ENCODE peak calls at places on chromosome 20, in six cellular contexts. H, I, A, Y, F and M are unnamed samples.

GRCh38 chr20:10924628-10925266 is 250.9 kb upstream of the JAG1 start:
- DNase-seq in H (no peak), I (no peak), A (peak), Y (peak), F (no peak), M (no peak)

GRCh38 chr20:48651271-48651670 is 176.5 kb downstream of the PREX1 start:
- DNase-seq in H (no peak), I (no peak), A (no peak), Y (no peak), F (no peak), M (no peak)

GRCh38 chr20:62088258-62089127 is 22.8 kb upstream of the TAF4 start:
- DNase-seq in H (peak), I (no peak), A (peak), Y (peak), F (no peak), M (no peak)

GRCh38 chr20:63735859-63736718 is at the start of gene LIME1:
- DNase-seq in H (no peak), I (no peak), A (no peak), Y (no peak), F (peak), M (peak)

GRCh38 chr20:21609221-21609620 is 95.4 kb upstream of the NKX2-2 start:
- DNase-seq in H (peak), I (no peak), A (no peak), Y (no peak), F (no peak), M (no peak)

GRCh38 chr20:25005220-25005619 is 12.7 kb upstream of the APMAP start:
- DNase-seq in H (no peak), I (no peak), A (peak), Y (no peak), F (no peak), M (peak)

GRCh38 chr20:48107560-48107959 is 322.3 kb upstream of the SULF2 start:
- DNase-seq in H (no peak), I (no peak), A (no peak), Y (no peak), F (no peak), M (no peak)

GRCh38 chr20:13037727-13038126 is 29.0 kb downstream of the SPTLC3 start:
- DNase-seq in H (no peak), I (no peak), A (peak), Y (no peak), F (no peak), M (no peak)

GRCh38 chr20:45944151-45944964 is 9.9 kb downstream of the PCIF1 start:
- DNase-seq in H (no peak), I (no peak), A (no peak), Y (peak), F (no peak), M (no peak)

GRCh38 chr20:38771621-38772020 is 23.4 kb downstream of the ACTR5 start:
- DNase-seq in H (no peak), I (no peak), A (no peak), Y (no peak), F (no peak), M (no peak)

DNA sequence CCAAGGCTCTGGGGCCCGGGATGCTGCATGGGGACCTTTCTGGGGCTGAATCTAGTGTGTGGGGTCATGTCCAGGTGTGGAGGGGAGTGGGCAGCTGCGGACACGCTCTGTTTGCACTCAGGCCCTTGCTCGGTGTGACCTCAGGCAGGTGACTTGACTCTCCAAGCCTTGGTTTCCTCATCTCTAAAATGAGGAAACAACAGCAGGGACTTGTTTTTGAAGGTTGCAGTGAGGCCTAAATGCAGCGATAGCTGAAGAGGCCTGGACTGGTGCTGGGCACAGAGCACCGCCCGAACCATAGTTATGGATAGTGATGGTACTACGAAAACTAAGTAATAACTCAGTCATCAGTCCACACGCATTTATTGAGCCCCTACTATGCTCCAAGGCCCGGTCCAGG is 91.8 kb downstream of the NOL4L start:
- DNase-seq in H (no peak), I (no peak), A (no peak), Y (no peak), F (no peak), M (no peak)
- H2BK15ac ChIP-seq in H (no peak), I (no peak), A (no peak), Y (no peak), F (no peak), M (no peak)

GRCh38 chr20:34312024-34312460 is 8.9 kb upstream of the AHCY start:
- DNase-seq in H (no peak), I (no peak), A (no peak), Y (no peak), F (peak), M (peak)

GRCh38 chr20:34316191-34316814 is 13.1 kb upstream of the AHCY start:
- DNase-seq in H (no peak), I (no peak), A (peak), Y (peak), F (no peak), M (no peak)

GRCh38 chr20:34318609-34319443 is 15.7 kb upstream of the AHCY start:
- DNase-seq in H (no peak), I (no peak), A (no peak), Y (no peak), F (no peak), M (no peak)

GRCh38 chr20:34312544-34313217 is 9.5 kb upstream of the AHCY start:
- DNase-seq in H (peak), I (peak), A (peak), Y (peak), F (peak), M (peak)

DNA sequence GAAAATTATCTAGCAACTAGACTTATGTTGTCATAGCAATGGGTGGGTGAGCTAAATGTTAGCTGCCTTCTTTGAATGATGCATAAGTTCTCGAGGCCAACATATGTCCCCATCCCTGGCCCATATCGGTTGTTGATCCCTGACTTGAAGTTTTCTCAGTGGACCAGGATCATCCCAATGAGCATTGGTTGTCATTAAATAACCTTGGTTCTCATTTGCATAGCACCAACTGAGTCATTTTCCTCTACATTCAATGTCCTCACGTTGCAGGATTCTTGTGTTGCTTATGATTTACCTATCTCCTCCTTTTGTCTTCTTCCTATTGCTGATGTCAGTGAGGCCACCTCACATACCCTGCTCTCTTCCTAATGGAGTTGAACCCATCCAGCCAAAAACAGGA is 12.1 kb upstream of the AHCY start:
- DNase-seq in H (no peak), I (no peak), A (no peak), Y (no peak), F (no peak), M (no peak)
- H2BK15ac ChIP-seq in H (no peak), I (no peak), A (peak), Y (no peak), F (peak), M (no peak)

GRCh38 chr20:4971064-4971463 is 30.2 kb downstream of the SLC23A2 start:
- DNase-seq in H (no peak), I (no peak), A (no peak), Y (no peak), F (no peak), M (no peak)
- H2BK15ac ChIP-seq in H (no peak), I (no peak), A (no peak), Y (no peak), F (no peak), M (no peak)

GRCh38 chr20:44502968-44503367 is 18.9 kb downstream of the SERINC3 start:
- DNase-seq in H (no peak), I (no peak), A (no peak), Y (no peak), F (no peak), M (no peak)

GRCh38 chr20:44500221-44500620 is 21.6 kb downstream of the SERINC3 start:
- DNase-seq in H (no peak), I (no peak), A (no peak), Y (no peak), F (no peak), M (no peak)

GRCh38 chr20:44504402-44505309 is 17.2 kb downstream of the SERINC3 start:
- DNase-seq in H (no peak), I (no peak), A (no peak), Y (peak), F (no peak), M (no peak)

GRCh38 chr20:44497761-44498160 is 22.1 kb downstream of the TTPAL start:
- DNase-seq in H (no peak), I (no peak), A (no peak), Y (no peak), F (no peak), M (no peak)

GRCh38 chr20:44501448-44501847 is 20.4 kb downstream of the SERINC3 start:
- DNase-seq in H (no peak), I (no peak), A (peak), Y (peak), F (no peak), M (no peak)
- H2BK15ac ChIP-seq in H (no peak), I (no peak), A (peak), Y (no peak), F (no peak), M (no peak)

DNA sequence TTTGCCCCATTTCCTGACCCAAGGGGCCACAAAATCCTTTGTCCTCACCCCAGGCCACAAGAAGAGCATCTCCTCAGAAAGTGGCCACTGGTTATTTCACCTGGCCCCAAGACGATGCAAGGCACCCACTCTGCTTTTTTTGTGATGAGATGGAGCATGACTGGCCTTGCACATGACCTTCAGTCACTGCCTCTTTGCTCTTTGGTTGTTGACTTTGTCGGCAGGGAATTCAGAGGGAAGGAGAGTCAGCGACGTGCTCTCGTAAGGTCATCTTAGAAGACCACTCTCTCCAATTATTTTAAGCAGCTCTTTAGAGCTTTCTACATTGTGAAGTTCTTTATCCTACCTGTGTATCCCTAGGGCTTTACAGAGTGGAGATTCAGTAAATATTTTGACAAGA is 306.7 kb downstream of the PLCB1 start:
- DNase-seq in H (no peak), I (no peak), A (no peak), Y (no peak), F (no peak), M (no peak)
- H2BK15ac ChIP-seq in H (no peak), I (no peak), A (no peak), Y (no peak), F (no peak), M (no peak)

DNA sequence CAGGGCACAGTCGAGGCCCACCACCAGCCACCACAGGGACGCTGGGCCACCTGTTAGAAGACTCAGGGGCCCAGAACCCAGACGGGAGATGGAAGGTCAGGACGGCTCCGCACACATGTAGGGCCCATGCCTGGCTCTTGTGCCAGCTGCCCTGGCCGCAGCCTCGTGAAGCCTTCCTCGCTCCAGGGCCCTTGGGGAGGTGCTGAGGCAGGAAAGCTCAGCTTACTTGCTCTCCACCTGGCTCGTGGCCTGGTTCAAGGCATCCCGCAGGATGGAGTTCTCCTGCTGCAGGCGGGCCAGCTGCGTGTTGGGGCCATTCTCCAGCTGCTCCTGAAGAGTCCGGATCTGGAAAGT is 46.7 kb downstream of the RRBP1 start:
- DNase-seq in H (no peak), I (no peak), A (no peak), Y (no peak), F (no peak), M (no peak)
- H2BK15ac ChIP-seq in H (no peak), I (peak), A (no peak), Y (no peak), F (no peak), M (no peak)

GRCh38 chr20:31260326-31260932 is 3.0 kb downstream of the DEFB115 start:
- DNase-seq in H (peak), I (no peak), A (no peak), Y (no peak), F (no peak), M (no peak)
- H2BK15ac ChIP-seq in H (no peak), I (no peak), A (no peak), Y (no peak), F (no peak), M (no peak)

DNA sequence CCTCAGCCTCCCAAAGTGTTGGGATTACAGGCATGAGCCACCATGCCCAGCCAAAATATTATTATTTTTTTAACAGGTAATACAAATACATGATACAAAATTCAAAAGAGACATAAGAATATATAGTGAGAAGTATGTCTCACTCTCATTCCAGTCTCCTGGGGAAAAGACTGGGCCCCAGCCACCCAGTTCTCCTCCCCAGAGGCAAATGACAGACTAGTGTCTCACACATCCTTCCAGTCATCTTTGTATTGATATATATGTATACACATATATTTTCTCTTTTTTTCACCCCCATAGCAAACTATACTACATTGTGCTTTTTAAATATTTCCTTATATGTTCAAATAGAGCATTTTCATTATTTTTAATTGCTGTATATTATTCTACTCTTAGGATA is 8.3 kb downstream of the GSS start:
- DNase-seq in H (no peak), I (no peak), A (no peak), Y (no peak), F (no peak), M (no peak)
- H2BK15ac ChIP-seq in H (no peak), I (no peak), A (no peak), Y (no peak), F (no peak), M (no peak)